ENCODE peak calls at places on chromosomes 11 and 22, in nine cellular contexts. C, O, R, K, B, Y, T, N and H are unnamed samples.

GRCh38 chr11:116173946-116174911 is 598.6 kb downstream of the BUD13 start:
- DNase-seq in C (no peak), O (no peak), R (no peak), K (no peak), B (no peak), Y (no peak), T (no peak), N (no peak), H (peak; percentile 44)

GRCh38 chr11:124174001-124174400 is 9.1 kb upstream of the OR10D3 start:
- DNase-seq in C (no peak), O (no peak), R (no peak), K (peak; percentile 17), B (peak; percentile 78), Y (peak; percentile 25), T (no peak), N (no peak), H (no peak)

GRCh38 chr22:43555561-43556515 is 144.0 kb downstream of the MPPED1 start:
- DNase-seq in C (no peak), O (no peak), R (no peak), K (no peak), B (no peak), Y (no peak), T (no peak), N (no peak), H (peak; percentile 13)

GRCh38 chr11:11985954-11986949 is 22.2 kb downstream of the DKK3 start:
- DNase-seq in C (no peak), O (no peak), R (no peak), K (no peak), B (no peak), Y (no peak), T (no peak), N (no peak), H (no peak)

GRCh38 chr11:83219095-83219494 is 25.6 kb downstream of the ANKRD42 start:
- DNase-seq in C (no peak), O (no peak), R (no peak), K (no peak), B (peak; percentile 3), Y (no peak), T (no peak), N (no peak), H (no peak)

GRCh38 chr11:82494988-82495432 is 238.7 kb downstream of the FAM181B start:
- DNase-seq in C (no peak), O (no peak), R (no peak), K (peak; percentile 30), B (peak; percentile 30), Y (no peak), T (no peak), N (no peak), H (no peak)

GRCh38 chr11:34299284-34299961 is 58.4 kb downstream of the ABTB2 start:
- DNase-seq in C (no peak), O (no peak), R (no peak), K (no peak), B (no peak), Y (no peak), T (no peak), N (no peak), H (no peak)

GRCh38 chr11:4181780-4182721 is 87.5 kb downstream of the RRM1 start:
- DNase-seq in C (peak; percentile 50), O (no peak), R (no peak), K (peak; percentile 78), B (peak; percentile 66), Y (peak; percentile 61), T (peak; percentile 44), N (no peak), H (peak; percentile 60)

GRCh38 chr11:2671748-2672147 is 28.0 kb downstream of the KCNQ1OT1 start:
- DNase-seq in C (no peak), O (no peak), R (no peak), K (no peak), B (no peak), Y (no peak), T (no peak), N (no peak), H (peak; percentile 47)

GRCh38 chr11:35907648-35908431 is 36.0 kb upstream of the LDLRAD3 start:
- DNase-seq in C (no peak), O (no peak), R (no peak), K (peak; percentile 30), B (no peak), Y (peak; percentile 77), T (no peak), N (no peak), H (no peak)

GRCh38 chr11:96235725-96236124 is 107.3 kb downstream of the MAML2 start:
- DNase-seq in C (no peak), O (no peak), R (no peak), K (peak; percentile 44), B (no peak), Y (no peak), T (no peak), N (no peak), H (no peak)

GRCh38 chr11:96055706-96056387 is 131.9 kb upstream of the MTMR2 start:
- DNase-seq in C (no peak), O (no peak), R (no peak), K (no peak), B (peak; percentile 15), Y (peak; percentile 18), T (no peak), N (no peak), H (no peak)

GRCh38 chr11:118046051-118046963 is 30.6 kb upstream of the TMPRSS4 start:
- DNase-seq in C (no peak), O (no peak), R (peak; percentile 27), K (no peak), B (no peak), Y (no peak), T (no peak), N (no peak), H (no peak)

GRCh38 chr11:82988936-82989627 is 82.6 kb downstream of the RAB30 start:
- DNase-seq in C (no peak), O (no peak), R (no peak), K (no peak), B (no peak), Y (no peak), T (no peak), N (no peak), H (no peak)